ENCODE peak calls at places on chromosomes 1 and 21, in four cellular contexts. Q is fibroblast of lung, X is adrenal gland, D is OCI-LY7. G is an unnamed sample.
A peak's percentile ranks its signal among the peaks of the same experiment; 100 is the strongest.

GRCh38 chr1:206955476-206956312 is 9.4 kb upstream of the PIGR start:
- DNase-seq in Q (peak; percentile 12), X (no peak), D (no peak), G (peak; percentile 34)

GRCh38 chr1:247452447-247453039 is 5.4 kb downstream of the OR2B11 start:
- DNase-seq in Q (no peak), X (no peak), D (no peak), G (no peak)

GRCh38 chr1:166119678-166120077 is 47.1 kb downstream of the FAM78B start:
- DNase-seq in Q (no peak), X (no peak), D (no peak), G (no peak)

GRCh38 chr1:222331340-222331739 is 216.6 kb downstream of the HHIPL2 start:
- DNase-seq in Q (peak; percentile 79), X (no peak), D (no peak), G (no peak)

GRCh38 chr1:202270871-202271326 is 70.8 kb downstream of the UBE2T start:
- DNase-seq in Q (no peak), X (no peak), D (no peak), G (peak; percentile 65)

GRCh38 chr1:159554681-159555080 is 18.9 kb upstream of the OR10J5 start:
- DNase-seq in Q (no peak), X (no peak), D (no peak), G (no peak)

GRCh38 chr1:160189649-160190625 is at the start of gene CASQ1:
- DNase-seq in Q (peak; percentile 38), X (no peak), D (no peak), G (peak; percentile 53)

GRCh38 chr1:97139512-97139911 is 417.9 kb downstream of the PTBP2 start:
- DNase-seq in Q (no peak), X (no peak), D (no peak), G (no peak)

GRCh38 chr1:231931146-231931545 is 304.6 kb downstream of the DISC1 start:
- DNase-seq in Q (no peak), X (no peak), D (no peak), G (no peak)

GRCh38 chr1:179105393-179105792 is 23.5 kb downstream of the TOR3A start:
- DNase-seq in Q (no peak), X (no peak), D (peak; percentile 40), G (peak; percentile 47)

GRCh38 chr1:232599178-232600041 is 30.5 kb downstream of the SIPA1L2 start:
- DNase-seq in Q (peak; percentile 49), X (no peak), D (peak; percentile 69), G (no peak)

GRCh38 chr1:28773105-28773504 is 36.4 kb downstream of the YTHDF2 start:
- DNase-seq in Q (no peak), X (no peak), D (no peak), G (no peak)

GRCh38 chr1:214918745-214919144 is 163.8 kb upstream of the KCNK2 start:
- DNase-seq in Q (no peak), X (no peak), D (no peak), G (no peak)

GRCh38 chr1:38213720-38214367 is 167.3 kb upstream of the POU3F1 start:
- DNase-seq in Q (no peak), X (no peak), D (no peak), G (no peak)

GRCh38 chr1:10033359-10033845 is 644 bp downstream of the UBE4B start:
- DNase-seq in Q (peak; percentile 33), X (peak; percentile 44), D (peak; percentile 54), G (peak; percentile 55)

GRCh38 chr1:55275151-55275748 is 60.1 kb upstream of the USP24 start:
- DNase-seq in Q (peak; percentile 55), X (no peak), D (no peak), G (no peak)

GRCh38 chr1:214086945-214087344 is 99.2 kb downstream of the PROX1 start:
- DNase-seq in Q (no peak), X (no peak), D (no peak), G (no peak)

GRCh38 chr1:226069818-226070489 is 7.4 kb downstream of the H3-3A start:
- DNase-seq in Q (no peak), X (no peak), D (no peak), G (no peak)

GRCh38 chr1:78520843-78521242 is 30.1 kb downstream of the PTGFR start:
- DNase-seq in Q (no peak), X (no peak), D (no peak), G (no peak)

GRCh38 chr1:242651817-242652216 is 127.3 kb upstream of the PLD5 start:
- DNase-seq in Q (no peak), X (no peak), D (peak; percentile 14), G (no peak)

GRCh38 chr1:233240839-233241682 is 54.5 kb downstream of the PCNX2 start:
- DNase-seq in Q (peak; percentile 64), X (peak; percentile 56), D (no peak), G (peak; percentile 51)

GRCh38 chr1:150410582-150411101 is 46.7 kb downstream of the RPRD2 start:
- DNase-seq in Q (peak; percentile 14), X (no peak), D (no peak), G (no peak)

GRCh38 chr1:115781343-115781742 is 12.8 kb upstream of the CASQ2 start:
- DNase-seq in Q (peak; percentile 73), X (no peak), D (no peak), G (no peak)

GRCh38 chr1:218480691-218481099 is 135.6 kb downstream of the TGFB2 start:
- DNase-seq in Q (peak; percentile 83), X (no peak), D (no peak), G (no peak)

GRCh38 chr1:182603646-182604127 is 502 bp downstream of the RGS16 start:
- DNase-seq in Q (no peak), X (no peak), D (peak; percentile 60), G (peak; percentile 59)

GRCh38 chr1:20472121-20472520 is 13.9 kb downstream of the CAMK2N1 start:
- DNase-seq in Q (no peak), X (no peak), D (no peak), G (no peak)

GRCh38 chr21:29334717-29335428 is 36.2 kb downstream of the BACH1 start:
- DNase-seq in Q (peak; percentile 93), X (no peak), D (no peak), G (no peak)
- H3K27ac ChIP-seq in Q (peak overlapping the region; percentile 62), X (no peak overlapping the region), D (no peak overlapping the region), G (no peak overlapping the region)

GRCh38 chr1:27116697-27117096 is 38.2 kb downstream of the SLC9A1 start:
- DNase-seq in Q (peak; percentile 14), X (no peak), D (no peak), G (no peak)
- H3K27ac ChIP-seq in Q (no peak overlapping the region), X (peak overlapping the region; percentile 62), D (no peak overlapping the region), G (no peak overlapping the region)

GRCh38 chr1:1356166-1356795 is 2.1 kb downstream of the MXRA8 start:
- DNase-seq in Q (no peak), X (no peak), D (no peak), G (no peak)
- H3K27ac ChIP-seq in Q (peak overlapping the region; percentile 96), X (peak overlapping the region; percentile 87), D (no peak overlapping the region), G (peak overlapping the region; percentile 86)

GRCh38 chr1:33180226-33181037 is 1.4 kb downstream of the TRIM62 start:
- DNase-seq in Q (peak; percentile 81), X (peak; percentile 91), D (peak; percentile 95), G (peak; percentile 95)
- H3K27ac ChIP-seq in Q (no peak overlapping the region), X (peak overlapping the region; percentile 96), D (peak overlapping the region; percentile 18), G (no peak overlapping the region)

GRCh38 chr1:30795026-30795425 is 37.5 kb upstream of the LAPTM5 start:
- DNase-seq in Q (no peak), X (no peak), D (no peak), G (peak; percentile 49)

GRCh38 chr1:30794260-30794659 is 36.7 kb upstream of the LAPTM5 start:
- DNase-seq in Q (no peak), X (no peak), D (no peak), G (no peak)

GRCh38 chr1:30798954-30799491 is 41.4 kb upstream of the LAPTM5 start:
- DNase-seq in Q (no peak), X (no peak), D (no peak), G (no peak)

GRCh38 chr1:30801826-30802198 is 44.2 kb upstream of the LAPTM5 start:
- DNase-seq in Q (peak; percentile 63), X (peak; percentile 87), D (peak; percentile 74), G (peak; percentile 77)

DNA sequence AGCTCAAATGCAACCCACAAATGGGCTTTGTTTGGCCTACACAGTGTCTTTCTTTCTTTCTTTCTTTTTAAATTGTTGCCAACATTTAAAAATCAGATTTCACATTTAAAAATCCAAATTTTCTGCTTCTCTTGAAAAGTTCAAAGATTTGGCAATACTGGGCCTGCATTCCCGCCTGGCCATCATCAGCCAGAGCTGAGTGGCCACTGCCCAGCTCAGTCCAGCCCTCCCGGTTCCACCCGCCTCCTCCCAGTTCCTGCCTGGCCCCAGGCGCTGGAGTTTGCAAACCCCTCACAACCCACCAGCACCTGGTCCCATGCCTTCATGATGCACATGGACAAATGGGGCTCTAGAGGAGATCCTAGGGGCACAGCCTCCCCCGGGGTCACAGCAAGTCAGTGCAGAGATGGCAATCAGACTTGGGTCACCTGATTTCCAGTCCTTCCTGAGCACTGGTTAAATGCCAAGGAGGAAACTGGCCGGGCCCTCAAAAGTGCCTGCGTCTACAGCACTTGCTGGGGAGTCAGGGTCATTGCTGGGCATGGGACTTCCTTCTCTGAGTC is 40.9 kb upstream of the LAPTM5 start:
- DNase-seq in Q (no peak), X (peak; percentile 69), D (no peak), G (peak; percentile 30)
- H3K27ac ChIP-seq in Q (no peak overlapping the region), X (peak overlapping the region; percentile 99), D (no peak overlapping the region), G (no peak overlapping the region)

DNA sequence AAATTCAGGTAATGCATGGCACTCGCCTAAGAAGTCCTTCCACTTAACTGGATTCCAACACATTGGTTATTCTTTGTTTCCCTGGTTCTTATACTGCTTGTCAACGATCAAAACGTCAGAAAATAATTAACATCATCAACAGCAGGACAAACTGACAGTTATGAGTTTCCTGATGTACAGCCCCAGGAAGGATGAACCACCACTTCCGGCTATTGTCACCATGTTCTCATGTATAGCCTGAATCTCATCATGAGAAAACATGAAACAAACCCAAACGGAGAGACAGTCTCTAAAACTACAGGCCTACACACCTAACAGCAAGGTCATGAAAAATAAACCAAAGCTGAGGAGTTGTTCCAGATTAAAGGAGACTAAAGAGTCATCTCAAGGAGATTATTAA is 60.5 kb upstream of the FBXO28 start:
- DNase-seq in Q (no peak), X (no peak), D (no peak), G (no peak)
- H3K27ac ChIP-seq in Q (no peak overlapping the region), X (no peak overlapping the region), D (no peak overlapping the region), G (no peak overlapping the region)

GRCh38 chr1:63980706-63981407 is 207.0 kb downstream of the ROR1 start:
- DNase-seq in Q (no peak), X (no peak), D (no peak), G (peak; percentile 46)

GRCh38 chr1:63973005-63973419 is 199.2 kb downstream of the ROR1 start:
- DNase-seq in Q (no peak), X (no peak), D (no peak), G (no peak)

GRCh38 chr1:63971557-63971956 is 197.7 kb downstream of the ROR1 start:
- DNase-seq in Q (no peak), X (no peak), D (no peak), G (no peak)

GRCh38 chr1:63975447-63975846 is 201.6 kb downstream of the ROR1 start:
- DNase-seq in Q (no peak), X (no peak), D (no peak), G (no peak)

DNA sequence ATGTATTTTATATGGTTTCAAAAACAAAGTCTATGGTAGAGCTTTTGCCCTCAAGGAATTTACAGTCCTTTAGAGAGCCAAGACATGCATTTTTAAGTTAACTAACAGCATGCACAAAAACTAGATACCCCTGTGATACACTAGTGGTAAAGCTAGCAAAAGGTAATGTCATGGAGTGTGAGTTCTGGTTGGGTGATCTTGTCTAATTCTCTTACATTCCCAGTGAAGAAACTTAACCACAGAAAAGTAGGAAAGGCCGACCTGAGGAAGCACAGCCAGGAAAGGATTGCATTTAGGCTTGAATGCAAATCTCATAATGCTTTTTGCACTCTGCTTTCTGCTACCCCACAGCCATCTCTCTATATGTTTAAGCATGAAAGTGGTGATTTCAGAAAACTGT is 202.2 kb downstream of the ROR1 start:
- DNase-seq in Q (no peak), X (no peak), D (no peak), G (no peak)
- H3K27ac ChIP-seq in Q (no peak overlapping the region), X (no peak overlapping the region), D (no peak overlapping the region), G (no peak overlapping the region)

GRCh38 chr1:92952714-92953113 is 8.5 kb downstream of the DIPK1A start:
- DNase-seq in Q (no peak), X (no peak), D (no peak), G (no peak)
- H3K27ac ChIP-seq in Q (no peak overlapping the region), X (no peak overlapping the region), D (peak overlapping the region; percentile 92), G (no peak overlapping the region)